ENCODE peak calls at places on chromosomes 1 and 21, in ten cellular contexts. N is NCI-H2029 treated with DMSO at 0.1 percent for 48 hours, T is psoas muscle, Z is SK-MEL-5, E is H9, S is AG20443, I is HFF-Myc, V is ACHN, U is neural progenitor cell, Y is CMK. P is an unnamed sample.

GRCh38 chr1:162822391-162823200 is 32.1 kb downstream of the HSD17B7 start:
- DNase-seq in T (no peak), N (no peak), U (peak; percentile 64), V (peak; percentile 37), I (no peak), E (peak; percentile 85), Z (no peak), S (peak; percentile 52), Y (no peak), P (peak; percentile 78)

GRCh38 chr1:35825255-35825654 is 17.4 kb downstream of the AGO4 start:
- DNase-seq in N (no peak), V (no peak), T (no peak), S (no peak), E (no peak), I (no peak), Y (no peak), U (no peak), Z (no peak), P (no peak)

GRCh38 chr1:227316941-227317540 is 1.3 kb downstream of the CDC42BPA start:
- DNase-seq in N (no peak), V (peak; percentile 41), I (no peak), E (no peak), T (no peak), S (peak; percentile 15), Y (no peak), U (peak; percentile 12), Z (peak; percentile 22), P (no peak)

GRCh38 chr1:43879996-43880395 is 53.6 kb upstream of the ARTN start:
- DNase-seq in I (no peak), T (no peak), V (no peak), S (no peak), E (no peak), Y (no peak), Z (no peak), U (no peak), N (no peak), P (no peak)

GRCh38 chr1:200040516-200041138 is 13.1 kb downstream of the NR5A2 start:
- DNase-seq in Z (no peak), V (no peak), I (no peak), N (no peak), S (no peak), E (peak; percentile 70), Y (no peak), U (peak; percentile 59), T (no peak), P (peak; percentile 77)

GRCh38 chr21:17463441-17463840 is 49.4 kb upstream of the CXADR start:
- DNase-seq in N (no peak), T (no peak), Z (peak; percentile 86), E (no peak), S (peak; percentile 87), I (peak; percentile 74), V (no peak), U (peak; percentile 64), Y (no peak), P (no peak)

GRCh38 chr1:222792744-222793143 is 22.1 kb upstream of the DISP1 start:
- DNase-seq in Y (no peak), I (no peak), Z (peak; percentile 49), V (peak; percentile 46), T (no peak), S (peak; percentile 58), E (no peak), U (peak; percentile 44), N (no peak), P (peak; percentile 69)

GRCh38 chr1:18352640-18353245 is 128.0 kb upstream of the KLHDC7A start:
- DNase-seq in Y (no peak), V (no peak), E (no peak), S (no peak), T (no peak), I (no peak), Z (no peak), U (no peak), N (no peak), P (peak; percentile 74)

GRCh38 chr1:248825136-248825535 is 579 bp downstream of the SH3BP5L start:
- DNase-seq in S (no peak), Z (peak; percentile 44), U (no peak), Y (no peak), I (no peak), T (no peak), V (no peak), N (no peak), E (no peak), P (no peak)

GRCh38 chr1:200963076-200963475 is 60.4 kb downstream of the KIF21B start:
- DNase-seq in I (no peak), N (no peak), Y (no peak), S (no peak), U (no peak), Z (no peak), T (no peak), V (no peak), E (no peak), P (peak; percentile 14)

GRCh38 chr1:75074719-75075395 is 59.3 kb upstream of the LHX8 start:
- DNase-seq in E (no peak), S (no peak), Y (no peak), U (peak; percentile 25), N (no peak), T (no peak), Z (no peak), V (no peak), I (no peak), P (no peak)

GRCh38 chr1:175941164-175941563 is 197.8 kb upstream of the TNR start:
- DNase-seq in U (no peak), V (no peak), I (no peak), S (no peak), Y (no peak), N (no peak), E (no peak), Z (no peak), T (no peak), P (no peak)

GRCh38 chr1:98468111-98468717 is 193.3 kb upstream of the SNX7 start:
- DNase-seq in Z (peak; percentile 55), Y (no peak), T (no peak), V (peak; percentile 66), N (peak; percentile 44), S (peak; percentile 43), E (no peak), U (peak; percentile 48), I (peak; percentile 43), P (no peak)

GRCh38 chr1:214927791-214928190 is 154.7 kb upstream of the KCNK2 start:
- DNase-seq in U (no peak), Y (no peak), I (no peak), Z (no peak), S (peak; percentile 12), V (no peak), T (no peak), E (no peak), N (no peak), P (no peak)

GRCh38 chr1:7972285-7972684 is 10.8 kb downstream of the PARK7 start:
- DNase-seq in Y (no peak), T (no peak), S (no peak), I (no peak), U (no peak), V (no peak), N (no peak), E (no peak), Z (no peak), P (no peak)

GRCh38 chr1:9084883-9085282 is 15.4 kb upstream of the SLC2A5 start:
- DNase-seq in Z (no peak), N (no peak), S (peak; percentile 44), Y (no peak), I (no peak), T (no peak), U (no peak), V (no peak), E (no peak), P (no peak)

GRCh38 chr21:14675774-14676530 is 129.8 kb upstream of the SAMSN1 start:
- DNase-seq in Z (no peak), T (no peak), U (no peak), S (no peak), V (no peak), E (no peak), N (no peak), Y (peak; percentile 52), I (no peak), P (no peak)

GRCh38 chr1:18554101-18554500 is 73.4 kb downstream of the KLHDC7A start:
- DNase-seq in E (no peak), S (no peak), Y (no peak), Z (no peak), U (no peak), I (no peak), N (no peak), V (no peak), T (no peak), P (no peak)

GRCh38 chr1:68016364-68016763 is 34.1 kb downstream of the DIRAS3 start:
- DNase-seq in V (no peak), T (no peak), U (peak; percentile 31), N (no peak), S (peak; percentile 50), I (no peak), Z (no peak), Y (no peak), E (no peak), P (no peak)

P was measured in H7.